ENCODE peak calls at places on chromosomes 6 and 20, in six cellular contexts. A is SW 1271; J is stomach; R is ascending aorta; O is occipital lobe; V is stimulated activated CD8-positive, alpha-beta memory T cell treated with anti-CD3 and anti-CD28 coated beads, Interleukin-4, amount 100 ng/mL, for 1 hour. Y is an unnamed sample.

GRCh38 chr6:11804706-11805105 is 26.1 kb upstream of the ADTRP start:
- DNase-seq in R (no peak), A (no peak), V (no peak), O (no peak), J (no peak), Y (no peak)

GRCh38 chr20:9592419-9592818 is 78.0 kb downstream of the LAMP5 start:
- DNase-seq in J (no peak), O (no peak), V (no peak), A (no peak), R (no peak), Y (no peak)

GRCh38 chr6:118784641-118785164 is 109.2 kb upstream of the ASF1A start:
- DNase-seq in J (no peak), V (no peak), R (no peak), O (peak), A (no peak), Y (no peak)

GRCh38 chr6:108988765-108989164 is 105.9 kb downstream of the SESN1 start:
- DNase-seq in O (no peak), A (no peak), J (no peak), R (no peak), V (no peak), Y (no peak)

GRCh38 chr20:2865630-2866029 is 7.7 kb upstream of the PTPRA start:
- DNase-seq in A (no peak), V (no peak), R (no peak), O (no peak), J (no peak), Y (no peak)

GRCh38 chr20:25364180-25364788 is 26.4 kb downstream of the ABHD12 start:
- DNase-seq in V (no peak), J (no peak), O (no peak), A (no peak), R (no peak), Y (no peak)

GRCh38 chr6:36663504-36664446 is 14.7 kb upstream of the CDKN1A start:
- DNase-seq in O (no peak), V (no peak), A (no peak), R (no peak), J (no peak), Y (no peak)

GRCh38 chr6:37507690-37508421 is 8.2 kb upstream of the CCDC167 start:
- DNase-seq in V (no peak), J (no peak), R (no peak), A (no peak), O (no peak), Y (no peak)

GRCh38 chr6:31163922-31164321 is 5.5 kb downstream of the TCF19 start:
- DNase-seq in O (no peak), V (no peak), R (no peak), J (peak), A (no peak), Y (no peak)

GRCh38 chr6:118649918-118650499 is 1.4 kb downstream of the CEP85L start:
- DNase-seq in O (no peak), R (no peak), V (no peak), A (no peak), J (no peak), Y (no peak)

GRCh38 chr6:158283304-158284005 is 28.8 kb upstream of the TULP4 start:
- DNase-seq in V (no peak), J (no peak), O (peak), A (no peak), R (no peak), Y (no peak)

GRCh38 chr20:62236200-62236599 is 2.1 kb upstream of the OSBPL2 start:
- DNase-seq in V (no peak), R (no peak), A (no peak), O (no peak), J (no peak), Y (no peak)

GRCh38 chr6:149026530-149026942 is 279.7 kb downstream of the UST start:
- DNase-seq in R (no peak), A (peak), J (no peak), O (no peak), V (no peak), Y (peak)

GRCh38 chr20:5531318-5532081 is 214.7 kb upstream of the PROKR2 start:
- DNase-seq in O (no peak), V (no peak), R (no peak), A (peak), J (no peak), Y (no peak)

GRCh38 chr20:6231551-6231950 is 108.7 kb upstream of the FERMT1 start:
- DNase-seq in J (no peak), O (no peak), V (no peak), A (no peak), R (no peak), Y (no peak)

GRCh38 chr6:149566372-149567193 is at the start of gene GINM1:
- DNase-seq in A (peak), O (peak), R (no peak), J (peak), V (peak), Y (peak)

GRCh38 chr6:40930555-40930954 is 108.5 kb downstream of the UNC5CL start:
- DNase-seq in O (no peak), A (no peak), V (no peak), J (peak), R (no peak), Y (no peak)

GRCh38 chr6:150788135-150788534 is 77.4 kb upstream of the MTHFD1L start:
- DNase-seq in J (no peak), R (no peak), O (no peak), V (no peak), A (no peak), Y (no peak)

GRCh38 chr20:47353224-47353696 is 3.2 kb downstream of the ZMYND8 start:
- DNase-seq in V (no peak), A (no peak), O (no peak), J (no peak), R (no peak), Y (no peak)

GRCh38 chr20:19619904-19620430 is 138.1 kb upstream of the RIN2 start:
- DNase-seq in J (no peak), A (no peak), R (no peak), O (no peak), V (no peak), Y (no peak)

GRCh38 chr20:43942661-43943285 is 28.1 kb downstream of the TOX2 start:
- DNase-seq in V (no peak), O (no peak), R (no peak), A (peak), J (no peak), Y (no peak)

GRCh38 chr20:54980321-54980960 is 505.0 kb downstream of the DOK5 start:
- DNase-seq in V (no peak), R (no peak), J (no peak), O (no peak), A (no peak), Y (no peak)

GRCh38 chr6:37049990-37050853 is 44.8 kb downstream of the FGD2 start:
- DNase-seq in A (no peak), J (peak), O (no peak), R (peak), V (no peak), Y (peak)

GRCh38 chr20:50233325-50234212 is 42.9 kb downstream of the CEBPB start:
- DNase-seq in V (no peak), R (no peak), O (no peak), A (no peak), J (no peak), Y (no peak)

GRCh38 chr6:14903176-14904088 is 342.4 kb upstream of the JARID2 start:
- DNase-seq in A (no peak), O (no peak), J (no peak), V (no peak), R (no peak), Y (no peak)

GRCh38 chr6:112877134-112878100 is 530.3 kb downstream of the RFPL4B start:
- DNase-seq in R (no peak), O (no peak), J (no peak), V (no peak), A (peak), Y (no peak)

GRCh38 chr6:105449756-105450390 is 47.0 kb upstream of the PREP start:
- DNase-seq in R (no peak), O (no peak), A (no peak), V (no peak), J (no peak), Y (no peak)

GRCh38 chr20:6091661-6092060 is 31.2 kb downstream of the FERMT1 start:
- DNase-seq in O (no peak), J (no peak), A (no peak), V (no peak), R (no peak), Y (no peak)